ENCODE peak calls at places on chromosome 17, in ten cellular contexts. D is brain microvascular endothelial cell; Z is neural progenitor cell; S is ascending aorta; T is hepatocyte; Y is CD8-positive, alpha-beta T cell; P is psoas muscle; Q is heart left ventricle; W is esophagus squamous epithelium; U is thyroid gland. X is an unnamed sample.

GRCh38 chr17:22270381-22270780 is 578.1 kb downstream of the KCNJ18 start:
- DNase-seq in D (no peak), Z (no peak), S (no peak), T (no peak), Y (no peak), P (no peak), Q (no peak), W (no peak), U (no peak), X (no peak)

GRCh38 chr17:67413399-67413798 is 36.3 kb downstream of the PITPNC1 start:
- DNase-seq in D (no peak), Z (no peak), S (no peak), T (no peak), Y (no peak), P (no peak), Q (no peak), W (no peak), U (no peak), X (no peak)

GRCh38 chr17:82435103-82435502 is 15.4 kb downstream of the CYBC1 start:
- DNase-seq in D (peak; percentile 16), Z (no peak), S (no peak), T (no peak), Y (no peak), P (no peak), Q (no peak), W (no peak), U (no peak), X (no peak)

GRCh38 chr17:2253362-2253761 is 50.2 kb downstream of the SMG6 start:
- DNase-seq in D (no peak), Z (no peak), S (no peak), T (no peak), Y (no peak), P (no peak), Q (no peak), W (no peak), U (no peak), X (no peak)

GRCh38 chr17:57277923-57278604 is 21.7 kb downstream of the MSI2 start:
- DNase-seq in D (no peak), Z (no peak), S (no peak), T (no peak), Y (no peak), P (no peak), Q (no peak), W (no peak), U (no peak), X (no peak)

GRCh38 chr17:1736348-1737281 is 6.1 kb upstream of the SERPINF2 start:
- DNase-seq in D (peak; percentile 77), Z (no peak), S (no peak), T (peak; percentile 88), Y (no peak), P (peak; percentile 84), Q (peak; percentile 76), W (no peak), U (no peak), X (no peak)

GRCh38 chr17:76365256-76365903 is 11.7 kb upstream of the PRPSAP1 start:
- DNase-seq in D (no peak), Z (peak; percentile 30), S (no peak), T (no peak), Y (no peak), P (no peak), Q (no peak), W (no peak), U (no peak), X (no peak)

GRCh38 chr17:68707032-68707431 is 105.9 kb upstream of the FAM20A start:
- DNase-seq in D (peak; percentile 13), Z (peak; percentile 10), S (no peak), T (peak; percentile 36), Y (no peak), P (no peak), Q (peak; percentile 17), W (no peak), U (no peak), X (peak; percentile 60)

GRCh38 chr17:83196088-83196765 is 116.8 kb downstream of the METRNL start:
- DNase-seq in D (no peak), Z (no peak), S (peak; percentile 7), T (no peak), Y (no peak), P (peak; percentile 57), Q (no peak), W (no peak), U (no peak), X (peak; percentile 15)

GRCh38 chr17:17818088-17818526 is 18.7 kb downstream of the SREBF1 start:
- DNase-seq in D (no peak), Z (no peak), S (no peak), T (no peak), Y (no peak), P (no peak), Q (no peak), W (no peak), U (peak; percentile 46), X (no peak)

GRCh38 chr17:81142301-81143199 is 22.8 kb upstream of the PVALEF start:
- DNase-seq in D (peak; percentile 67), Z (peak; percentile 88), S (no peak), T (peak; percentile 87), Y (peak; percentile 59), P (peak; percentile 90), Q (peak; percentile 71), W (no peak), U (peak; percentile 81), X (peak; percentile 9)
- TF ChIP-seq CTCF in D (peak; percentile 79), Z (peak; percentile 73), S (peak; percentile 77), T (peak; percentile 85), Y (peak; percentile 47), P (peak; percentile 67), Q (peak; percentile 75), W (peak; percentile 70), U (peak; percentile 40), X (peak; percentile 80)

GRCh38 chr17:4719146-4719545 is 8.7 kb downstream of the ARRB2 start:
- DNase-seq in D (no peak), Z (no peak), S (no peak), T (no peak), Y (no peak), P (no peak), Q (no peak), W (no peak), U (no peak), X (no peak)
- H3K36me3 ChIP-seq in D (no peaks in the 10 kb centered on the region), Z (no peaks in the 10 kb centered on the region), S (no peaks in the 10 kb centered on the region), T (no peaks in the 10 kb centered on the region), Y (peaks cover 37% of the 10 kb centered on the region), P (peaks cover 10% of the 10 kb centered on the region), Q (no peaks in the 10 kb centered on the region), W (peaks cover 7% of the 10 kb centered on the region), U (no peaks in the 10 kb centered on the region), X (peaks cover 3% of the 10 kb centered on the region)

DNA sequence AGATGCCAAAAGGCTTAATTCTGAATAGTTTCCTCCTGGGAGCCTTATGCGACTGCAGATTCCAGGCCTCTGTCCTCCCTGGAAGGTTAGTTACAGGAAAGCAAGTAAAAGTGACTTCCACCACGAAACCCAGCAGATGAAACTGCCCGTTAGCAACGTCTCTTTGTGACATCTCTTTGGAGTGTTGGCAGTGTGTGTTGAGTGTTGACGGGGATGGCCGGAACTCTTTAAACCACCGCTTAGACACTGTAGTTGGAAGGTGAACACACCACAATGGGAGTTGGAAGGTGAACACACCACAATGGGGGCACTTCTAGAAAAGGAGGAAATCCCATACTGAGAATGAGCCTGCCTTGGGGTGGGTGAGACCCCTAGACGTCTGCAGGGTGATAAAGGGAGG is 858 bp downstream of the SKAP1 start:
- DNase-seq in D (no peak), Z (no peak), S (no peak), T (no peak), Y (peak; percentile 40), P (no peak), Q (no peak), W (no peak), U (no peak), X (no peak)
- H3K27me3 ChIP-seq in D (peaks cover 49% of the 10 kb centered on the region), Z (peaks cover 82% of the 10 kb centered on the region), S (no peaks in the 10 kb centered on the region), T (peaks cover 46% of the 10 kb centered on the region), Y (no peaks in the 10 kb centered on the region), P (peaks cover 7% of the 10 kb centered on the region), Q (peaks cover 17% of the 10 kb centered on the region), W (peaks cover 67% of the 10 kb centered on the region), U (no peaks in the 10 kb centered on the region), X (peaks cover 35% of the 10 kb centered on the region)

GRCh38 chr17:74767111-74767516 is 9.0 kb downstream of the NAT9 start:
- DNase-seq in D (no peak), Z (no peak), S (no peak), T (no peak), Y (no peak), P (no peak), Q (no peak), W (no peak), U (peak; percentile 59), X (no peak)

GRCh38 chr17:74769266-74769855 is 6.8 kb downstream of the NAT9 start:
- DNase-seq in D (no peak), Z (no peak), S (no peak), T (no peak), Y (no peak), P (no peak), Q (no peak), W (no peak), U (no peak), X (no peak)

GRCh38 chr17:74768763-74769114 is 7.4 kb downstream of the NAT9 start:
- DNase-seq in D (no peak), Z (no peak), S (no peak), T (no peak), Y (no peak), P (no peak), Q (no peak), W (no peak), U (no peak), X (no peak)

GRCh38 chr17:74769856-74770497 is 6.2 kb downstream of the NAT9 start:
- DNase-seq in D (no peak), Z (no peak), S (no peak), T (no peak), Y (no peak), P (no peak), Q (no peak), W (no peak), U (no peak), X (no peak)

GRCh38 chr17:74768069-74768762 is 7.9 kb downstream of the NAT9 start:
- DNase-seq in D (no peak), Z (no peak), S (peak; percentile 78), T (no peak), Y (no peak), P (peak; percentile 88), Q (peak; percentile 76), W (no peak), U (peak; percentile 93), X (no peak)
- TF ChIP-seq CTCF in D (no peak), Z (no peak), S (no peak), T (no peak), Y (no peak), P (no peak), Q (no peak), W (no peak), U (no peak), X (no peak)

DNA sequence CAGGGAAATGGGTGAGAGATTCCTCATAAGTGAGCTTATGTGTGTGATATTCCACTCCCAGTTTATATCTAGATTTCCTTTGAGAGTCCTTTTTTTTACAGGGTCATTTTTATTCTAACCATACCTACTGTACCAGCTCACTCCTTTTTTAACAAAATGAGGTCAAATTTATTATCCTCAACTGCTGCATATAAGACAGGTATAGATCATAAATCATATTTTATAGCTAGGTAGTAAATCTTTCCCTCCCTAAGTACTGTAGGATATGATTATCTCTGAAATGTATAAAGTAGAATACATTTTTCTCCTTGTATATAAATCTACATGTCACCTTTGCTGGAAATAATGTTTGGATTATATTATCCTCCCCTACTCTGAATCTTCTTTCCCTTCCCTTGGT is 31.5 kb downstream of the AP2B1 start:
- DNase-seq in D (no peak), Z (no peak), S (no peak), T (no peak), Y (no peak), P (no peak), Q (no peak), W (no peak), U (no peak), X (no peak)
- H3K36me3 ChIP-seq in D (peaks cover 10% of the 10 kb centered on the region), Z (peaks cover 3% of the 10 kb centered on the region), S (peaks cover 3% of the 10 kb centered on the region), T (no peaks in the 10 kb centered on the region), Y (peaks cover 3% of the 10 kb centered on the region), P (no peaks in the 10 kb centered on the region), Q (no peaks in the 10 kb centered on the region), W (no peaks in the 10 kb centered on the region), U (no peaks in the 10 kb centered on the region), X (no peaks in the 10 kb centered on the region)

GRCh38 chr17:43757171-43757660 is 1.4 kb downstream of the SOST start:
- DNase-seq in D (no peak), Z (no peak), S (no peak), T (no peak), Y (no peak), P (no peak), Q (no peak), W (no peak), U (no peak), X (no peak)
- H3K27me3 ChIP-seq in D (peaks cover 28% of the 10 kb centered on the region), Z (peaks cover 26% of the 10 kb centered on the region), S (no peaks in the 10 kb centered on the region), T (peaks cover 43% of the 10 kb centered on the region), Y (no peaks in the 10 kb centered on the region), P (no peaks in the 10 kb centered on the region), Q (no peaks in the 10 kb centered on the region), W (peaks cover 59% of the 10 kb centered on the region), U (no peaks in the 10 kb centered on the region), X (peaks cover 21% of the 10 kb centered on the region)